ENCODE peak calls at places on chromosomes 3 and 15, in seven cellular contexts. F is IMR-90; U is RWPE2; I is CD8-positive, alpha-beta T cell; W is HepG2; J is left ventricle myocardium inferior; N is neural progenitor cell. Q is an unnamed sample. For H3K9me3, the result is how much of the 10 kb centered on the place peaks cover.

GRCh38 chr15:74384566-74385441 is 17.4 kb upstream of the CYP11A1 start:
- DNase-seq in F (no peak), U (peak), J (no peak), N (no peak), I (peak), W (no peak), Q (peak)

GRCh38 chr3:182837855-182838454 is 44.7 kb downstream of the ATP11B start:
- DNase-seq in U (no peak), I (no peak), J (no peak), W (peak), F (peak), N (peak), Q (no peak)

GRCh38 chr3:123159926-123160635 is 41.7 kb upstream of the SEC22A start:
- DNase-seq in W (no peak), I (no peak), J (no peak), N (no peak), F (peak), U (no peak), Q (no peak)

GRCh38 chr15:36925671-36926421 is 174.5 kb downstream of the MEIS2 start:
- DNase-seq in F (no peak), U (no peak), I (no peak), N (no peak), W (no peak), J (no peak), Q (no peak)

GRCh38 chr3:112302061-112302830 is 8.2 kb upstream of the SLC9C1 start:
- DNase-seq in U (no peak), W (no peak), I (no peak), N (peak), F (peak), J (no peak), Q (no peak)

GRCh38 chr3:42668793-42669217 is 15.3 kb downstream of the ZBTB47 start:
- DNase-seq in W (no peak), I (no peak), F (no peak), J (no peak), U (no peak), N (no peak), Q (no peak)

GRCh38 chr15:47184003-47184404 is 533.3 kb upstream of the SEMA6D start:
- DNase-seq in U (no peak), F (no peak), N (peak), J (no peak), I (no peak), W (no peak), Q (no peak)

GRCh38 chr15:56792211-56792610 is 58.9 kb upstream of the ZNF280D start:
- DNase-seq in I (no peak), W (no peak), J (no peak), F (peak), N (no peak), U (no peak), Q (no peak)

GRCh38 chr3:187743195-187744141 is 1.8 kb downstream of the BCL6 start:
- DNase-seq in W (no peak), I (peak), F (peak), J (peak), U (no peak), N (peak), Q (peak)

GRCh38 chr3:56375654-56376053 is 92.6 kb downstream of the ERC2 start:
- DNase-seq in J (no peak), I (no peak), W (no peak), N (no peak), U (no peak), F (no peak), Q (no peak)

GRCh38 chr3:56370991-56371775 is 97.1 kb downstream of the ERC2 start:
- DNase-seq in I (no peak), F (no peak), N (no peak), J (no peak), W (no peak), U (no peak), Q (no peak)

GRCh38 chr3:56368860-56369259 is 99.4 kb downstream of the ERC2 start:
- DNase-seq in U (no peak), N (no peak), F (no peak), J (no peak), I (no peak), W (no peak), Q (no peak)

GRCh38 chr3:56369914-56370313 is 98.4 kb downstream of the ERC2 start:
- DNase-seq in N (no peak), I (no peak), U (no peak), J (no peak), W (no peak), F (no peak), Q (no peak)

GRCh38 chr3:56373386-56373785 is 94.9 kb downstream of the ERC2 start:
- DNase-seq in N (no peak), F (no peak), U (no peak), W (no peak), J (no peak), I (no peak), Q (no peak)
- H3K4me3 ChIP-seq in N (no peak), F (no peak), U (no peak), W (no peak), J (no peak), I (no peak), Q (no peak)

DNA sequence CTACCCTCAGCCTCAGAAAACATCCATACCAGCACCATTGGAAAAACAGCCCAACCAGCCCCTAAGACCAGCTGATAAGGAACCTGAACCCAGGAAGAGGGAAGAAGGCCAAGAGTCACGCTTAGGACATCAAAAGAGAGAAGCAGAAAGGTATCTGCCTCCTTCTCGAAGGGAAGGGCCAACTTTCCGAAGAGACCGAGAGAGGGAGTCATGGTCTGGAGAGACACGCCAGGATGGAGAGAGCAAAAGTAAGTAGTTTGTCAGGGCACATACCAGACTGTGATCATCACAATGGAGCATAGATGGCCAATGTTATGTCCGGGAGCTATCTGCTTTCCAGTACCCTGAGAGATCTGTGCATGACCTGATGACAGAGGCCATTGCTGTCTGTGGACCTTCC is 31.0 kb upstream of the RBM5 start:
- DNase-seq in W (no peak), F (no peak), N (no peak), J (no peak), U (no peak), I (no peak), Q (no peak)
- H3K9me3 ChIP-seq in W (under half), F (under half), N (under half), J (under half), U (under half), I (under half), Q (under half)

GRCh38 chr3:31639828-31640227 is 107.1 kb downstream of the STT3B start:
- DNase-seq in W (no peak), N (peak), U (no peak), F (no peak), I (no peak), J (no peak), Q (no peak)
- TF ChIP-seq CTCF in W (no peak), N (peak), U (no peak), F (no peak), I (no peak), J (no peak), Q (no peak)

DNA sequence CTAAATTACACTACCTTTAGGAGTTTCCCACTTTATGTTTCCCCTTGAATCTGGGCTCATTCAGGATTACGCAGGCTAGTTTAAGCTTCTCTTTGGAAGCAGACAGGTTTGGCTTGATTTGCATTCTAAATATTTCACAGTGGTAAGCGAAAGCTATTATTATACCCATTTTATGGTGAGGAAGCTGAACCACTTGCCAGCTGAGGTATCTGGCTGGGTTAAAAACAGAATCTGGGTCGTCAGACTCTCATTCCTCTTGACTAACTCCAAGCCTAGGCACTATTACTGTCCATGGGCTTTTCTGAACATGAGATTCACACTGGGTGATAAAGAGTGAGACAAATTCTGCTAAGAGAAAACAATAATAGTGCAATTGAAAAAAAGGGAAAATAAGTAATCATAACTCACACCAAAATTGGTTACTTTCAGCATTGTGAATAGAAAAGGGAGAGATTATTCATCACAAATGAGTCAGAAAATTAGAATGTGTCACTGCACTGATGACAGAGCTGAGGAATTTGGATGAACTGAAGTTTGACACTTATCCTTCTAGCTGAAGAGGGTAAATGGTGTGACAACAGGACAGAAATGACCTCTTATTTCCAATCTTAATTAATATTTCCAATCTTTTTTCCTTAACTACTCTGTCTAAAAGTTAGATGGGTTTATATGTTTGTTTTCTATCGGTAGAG is 211.3 kb downstream of the TIGIT start:
- DNase-seq in F (peak), J (no peak), U (no peak), N (no peak), I (no peak), W (no peak), Q (no peak)
- H3K4me3 ChIP-seq in F (no peak), J (no peak), U (no peak), N (no peak), I (no peak), W (no peak), Q (no peak)

GRCh38 chr3:125351152-125351551 is 24.0 kb downstream of the ZNF148 start:
- DNase-seq in J (no peak), F (no peak), U (no peak), I (no peak), W (no peak), N (no peak), Q (no peak)
- H3K9me3 ChIP-seq in J (under half), F (under half), U (under half), I (under half), W (under half), N (under half), Q (under half)

DNA sequence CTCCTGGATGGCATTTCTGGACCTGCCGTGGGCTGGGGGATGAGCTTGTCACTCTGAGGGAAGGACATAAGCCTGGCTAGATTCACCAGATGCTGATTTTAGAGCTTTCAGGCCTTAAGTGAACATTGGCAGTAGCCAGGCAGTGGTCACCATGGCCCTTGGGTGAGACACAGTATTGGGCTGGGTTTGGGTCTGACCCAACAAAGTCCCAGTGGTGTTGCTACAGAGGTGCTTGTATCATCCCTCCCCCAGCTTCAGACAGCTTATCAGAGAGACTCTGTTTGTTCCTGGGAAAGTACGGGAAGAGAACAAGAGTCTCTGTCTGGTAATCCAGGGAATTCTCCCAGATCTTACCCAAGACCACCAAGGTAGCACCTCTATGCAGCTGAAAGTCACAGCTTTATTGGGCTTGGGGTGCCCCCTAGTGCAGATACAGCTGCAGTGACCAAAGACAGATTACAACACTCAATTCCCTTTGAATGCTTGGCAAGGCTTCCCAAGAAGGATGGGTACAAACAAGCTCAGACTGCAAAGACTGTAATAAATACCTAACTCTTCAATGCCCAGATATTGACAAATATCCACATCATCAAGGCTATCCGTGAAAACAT is 9.8 kb upstream of the RUVBL1 start:
- DNase-seq in W (peak), U (no peak), J (no peak), F (peak), I (peak), N (peak), Q (no peak)
- TF ChIP-seq CTCF in W (peak), U (peak), J (peak), F (peak), I (peak), N (peak), Q (peak)

GRCh38 chr3:58584690-58585004 is 7.5 kb upstream of the FAM107A start:
- DNase-seq in F (no peak), W (no peak), I (no peak), J (no peak), N (no peak), U (no peak), Q (no peak)
- H3K4me3 ChIP-seq in F (peak), W (peak), I (peak), J (peak), N (no peak), U (peak), Q (peak)

GRCh38 chr15:43360821-43361220 is 10.0 kb downstream of the ZSCAN29 start:
- DNase-seq in F (no peak), U (no peak), J (no peak), N (no peak), W (no peak), I (no peak), Q (no peak)
- H3K9me3 ChIP-seq in F (half or more), U (under half), J (half or more), N (under half), W (under half), I (under half), Q (under half)

Q was measured in lung.